ENCODE peak calls at places on chromosomes 2 and 18, in nine cellular contexts. N, B, R, X, H, M, F, D and Y are unnamed samples.

GRCh38 chr18:46411862-46412690 is 244.9 kb downstream of the LOXHD1 start:
- DNase-seq in N (no peak), B (no peak), R (peak; percentile 36), X (no peak), H (peak; percentile 64), M (no peak), F (no peak), D (no peak), Y (no peak)

GRCh38 chr2:226660524-226660923 is 139.1 kb downstream of the IRS1 start:
- DNase-seq in N (no peak), B (peak; percentile 85), R (peak; percentile 12), X (no peak), H (peak; percentile 73), M (peak; percentile 22), F (peak; percentile 86), D (no peak), Y (no peak)

GRCh38 chr18:13159579-13159978 is 59.0 kb upstream of the LDLRAD4 start:
- DNase-seq in N (peak; percentile 27), B (peak; percentile 73), R (peak; percentile 63), X (no peak), H (no peak), M (no peak), F (no peak), D (peak; percentile 81), Y (no peak)

GRCh38 chr2:134327367-134327766 is 73.5 kb downstream of the MGAT5 start:
- DNase-seq in N (no peak), B (peak; percentile 68), R (no peak), X (no peak), H (no peak), M (no peak), F (no peak), D (no peak), Y (no peak)

GRCh38 chr18:44945847-44946490 is 265.3 kb downstream of the SETBP1 start:
- DNase-seq in N (no peak), B (no peak), R (no peak), X (no peak), H (no peak), M (no peak), F (no peak), D (no peak), Y (no peak)

GRCh38 chr18:75209129-75209951 is at the start of gene PTGR3:
- DNase-seq in N (peak; percentile 72), B (peak; percentile 73), R (peak; percentile 77), X (peak; percentile 37), H (peak; percentile 92), M (peak; percentile 66), F (peak; percentile 84), D (peak; percentile 71), Y (peak; percentile 90)

GRCh38 chr18:51236225-51236624 is 38.7 kb upstream of the MEX3C start:
- DNase-seq in N (no peak), B (peak; percentile 13), R (peak; percentile 34), X (no peak), H (no peak), M (no peak), F (no peak), D (no peak), Y (no peak)

GRCh38 chr2:29850794-29851193 is 70.6 kb downstream of the ALK start:
- DNase-seq in N (no peak), B (no peak), R (no peak), X (no peak), H (no peak), M (no peak), F (no peak), D (no peak), Y (no peak)

GRCh38 chr2:132804045-132804444 is 134.0 kb upstream of the LYPD1 start:
- DNase-seq in N (no peak), B (peak; percentile 86), R (peak; percentile 44), X (no peak), H (no peak), M (no peak), F (no peak), D (no peak), Y (no peak)

GRCh38 chr2:84201158-84201557 is 257.9 kb downstream of the SUCLG1 start:
- DNase-seq in N (no peak), B (no peak), R (no peak), X (no peak), H (no peak), M (no peak), F (no peak), D (no peak), Y (no peak)

GRCh38 chr2:118577202-118577601 is 270.2 kb downstream of the EN1 start:
- DNase-seq in N (no peak), B (no peak), R (no peak), X (no peak), H (no peak), M (no peak), F (no peak), D (no peak), Y (no peak)

GRCh38 chr18:27605107-27605834 is 420.2 kb upstream of the CHST9 start:
- DNase-seq in N (no peak), B (peak; percentile 65), R (peak; percentile 76), X (no peak), H (peak; percentile 72), M (no peak), F (peak; percentile 19), D (peak; percentile 67), Y (peak; percentile 65)

GRCh38 chr2:20170646-20171250 is 54.2 kb downstream of the SDC1 start:
- DNase-seq in N (no peak), B (no peak), R (no peak), X (no peak), H (no peak), M (no peak), F (no peak), D (no peak), Y (peak; percentile 29)

GRCh38 chr2:234745347-234745746 is 206.5 kb upstream of the SH3BP4 start:
- DNase-seq in N (no peak), B (no peak), R (no peak), X (no peak), H (no peak), M (no peak), F (no peak), D (no peak), Y (no peak)

GRCh38 chr2:85156141-85156540 is 22.9 kb downstream of the TCF7L1 start:
- DNase-seq in N (no peak), B (peak; percentile 23), R (no peak), X (no peak), H (no peak), M (no peak), F (no peak), D (no peak), Y (no peak)